ENCODE peak calls at places on chromosome 21, in five cellular contexts. A is ELF-1, V is NCI-H2107, B is upper lobe of right lung, D is osteocyte. C is an unnamed sample.

GRCh38 chr21:16040601-16041000 is 310.8 kb downstream of the USP25 start:
- DNase-seq in D (no peak), B (no peak), V (no peak), A (no peak), C (no peak)

GRCh38 chr21:31363720-31364119 is 19.7 kb upstream of the TIAM1 start:
- DNase-seq in B (no peak), A (no peak), D (no peak), V (no peak), C (peak)

GRCh38 chr21:14916676-14917141 is 148.1 kb downstream of the NRIP1 start:
- DNase-seq in A (peak), V (no peak), D (no peak), B (no peak), C (no peak)

GRCh38 chr21:42653492-42654061 is at the start of gene PDE9A:
- DNase-seq in A (peak), V (no peak), D (no peak), B (peak), C (peak)

GRCh38 chr21:42153746-42154145 is 65.2 kb upstream of the ABCG1 start:
- DNase-seq in D (no peak), B (peak), A (no peak), V (no peak), C (no peak)

GRCh38 chr21:33286600-33287456 is 20.7 kb downstream of the IL10RB start:
- DNase-seq in D (no peak), B (no peak), V (no peak), A (no peak), C (peak)

GRCh38 chr21:38567577-38568360 is 69.5 kb upstream of the ERG start:
- DNase-seq in D (no peak), B (no peak), A (peak), V (no peak), C (peak)

GRCh38 chr21:42263591-42264131 is 44.7 kb downstream of the ABCG1 start:
- DNase-seq in A (peak), D (no peak), B (peak), V (no peak), C (peak)

GRCh38 chr21:42357307-42357706 is 6.5 kb upstream of the TFF2 start:
- DNase-seq in B (no peak), D (no peak), A (no peak), V (no peak), C (no peak)